ENCODE peak calls at places on chromosomes 7 and 10, in five cellular contexts. One of them, this sample, is unnamed.
A peak's percentile ranks its signal among the peaks of the same experiment; 100 is the strongest.

GRCh38 chr10:70232155-70232858 is 922 bp downstream of the PPA1 start:
- DNase-seq in EL: peak; percentile 68
- DNase-seq in AG10803: peak; percentile 39
- DNase-seq in uterus: peak; percentile 37
- DNase-seq in GM13977: peak; percentile 36
- DNase-seq in this sample: peak; percentile 42

GRCh38 chr7:30594055-30594539 is 581 bp upstream of the GARS1 start:
- DNase-seq in EL: peak; percentile 49
- DNase-seq in AG10803: peak; percentile 40
- DNase-seq in uterus: peak; percentile 24
- DNase-seq in GM13977: peak; percentile 60
- DNase-seq in this sample: peak; percentile 65

GRCh38 chr10:127720142-127720541 is 16.8 kb upstream of the FOXI2 start:
- DNase-seq in EL: no peak
- DNase-seq in AG10803: no peak
- DNase-seq in uterus: no peak
- DNase-seq in GM13977: no peak
- DNase-seq in this sample: peak; percentile 29

GRCh38 chr7:122352454-122352853 is 47.9 kb upstream of the FEZF1 start:
- DNase-seq in EL: no peak
- DNase-seq in AG10803: no peak
- DNase-seq in uterus: no peak
- DNase-seq in GM13977: no peak
- DNase-seq in this sample: no peak

GRCh38 chr7:135704074-135704473 is 23.9 kb downstream of the SLC13A4 start:
- DNase-seq in EL: no peak
- DNase-seq in AG10803: no peak
- DNase-seq in uterus: no peak
- DNase-seq in GM13977: no peak
- DNase-seq in this sample: no peak

GRCh38 chr7:24898691-24899090 is 81.3 kb downstream of the OSBPL3 start:
- DNase-seq in EL: peak; percentile 57
- DNase-seq in AG10803: peak; percentile 35
- DNase-seq in uterus: no peak
- DNase-seq in GM13977: peak; percentile 59
- DNase-seq in this sample: peak; percentile 70

GRCh38 chr10:98172073-98172472 is 37.6 kb downstream of the R3HCC1L start:
- DNase-seq in EL: no peak
- DNase-seq in AG10803: peak; percentile 84
- DNase-seq in uterus: peak; percentile 24
- DNase-seq in GM13977: no peak
- DNase-seq in this sample: no peak

GRCh38 chr7:128406147-128406985 is 3.4 kb downstream of the IMPDH1 start:
- DNase-seq in EL: no peak
- DNase-seq in AG10803: no peak
- DNase-seq in uterus: peak; percentile 28
- DNase-seq in GM13977: peak; percentile 48
- DNase-seq in this sample: no peak

GRCh38 chr10:21517983-21518628 is 7.4 kb downstream of the SKIDA1 start:
- DNase-seq in EL: peak; percentile 44
- DNase-seq in AG10803: no peak
- DNase-seq in uterus: no peak
- DNase-seq in GM13977: no peak
- DNase-seq in this sample: no peak

GRCh38 chr7:8442814-8443304 is 9.4 kb downstream of the NXPH1 start:
- DNase-seq in EL: no peak
- DNase-seq in AG10803: peak; percentile 3
- DNase-seq in uterus: no peak
- DNase-seq in GM13977: peak; percentile 57
- DNase-seq in this sample: peak; percentile 54

GRCh38 chr7:151368136-151368571 is 26.5 kb downstream of the NUB1 start:
- DNase-seq in EL: peak; percentile 73
- DNase-seq in AG10803: peak; percentile 65
- DNase-seq in uterus: peak; percentile 86
- DNase-seq in GM13977: peak; percentile 87
- DNase-seq in this sample: peak; percentile 85

This sample was measured in GM12865.